ENCODE peak calls at places on chromosomes 12 and 14, in five cellular contexts. M is cardiac muscle cell, A is psoas muscle, L is Peyer's patch, K is left lung. P is an unnamed sample. For H3K36me3, the result is how much of the 10 kb centered on the place peaks cover.

GRCh38 chr12:93879476-93880376 is 202.6 kb downstream of the CRADD start:
- DNase-seq in A (no peak), M (no peak), K (no peak), L (no peak), P (peak)

GRCh38 chr12:106841471-106842302 is 67.2 kb downstream of the RIC8B start:
- DNase-seq in A (no peak), L (no peak), K (no peak), M (peak), P (no peak)

GRCh38 chr12:115204957-115205754 is 521.2 kb upstream of the TBX3 start:
- DNase-seq in A (no peak), M (peak), K (no peak), L (no peak), P (no peak)

GRCh38 chr14:84453541-84453940 is 1076.4 kb upstream of the FLRT2 start:
- DNase-seq in K (no peak), A (no peak), M (peak), L (no peak), P (no peak)

GRCh38 chr12:6925543-6926279 is 2.0 kb upstream of the ATN1 start:
- DNase-seq in K (peak), M (peak), L (peak), A (peak), P (peak)

GRCh38 chr14:100223332-100224171 is 15.4 kb upstream of the YY1 start:
- DNase-seq in M (no peak), L (no peak), A (no peak), K (no peak), P (no peak)

GRCh38 chr12:3684449-3685051 is 68.4 kb downstream of the CRACR2A start:
- DNase-seq in L (no peak), K (no peak), M (peak), A (no peak), P (no peak)

GRCh38 chr12:50980545-50980944 is 28.2 kb downstream of the HIGD1C start:
- DNase-seq in M (no peak), K (no peak), A (no peak), L (no peak), P (no peak)

GRCh38 chr14:26839481-26839880 is 241.6 kb upstream of the NOVA1 start:
- DNase-seq in K (no peak), L (no peak), M (peak), A (no peak), P (no peak)

GRCh38 chr12:104522985-104523719 is 66.4 kb downstream of the CHST11 start:
- DNase-seq in M (no peak), L (no peak), A (no peak), K (no peak), P (no peak)

GRCh38 chr14:64758711-64759554 is 54.7 kb downstream of the PLEKHG3 start:
- DNase-seq in A (peak), K (peak), M (peak), L (peak), P (no peak)

GRCh38 chr14:97212399-97212798 is 415.2 kb downstream of the VRK1 start:
- DNase-seq in K (no peak), M (no peak), A (no peak), L (no peak), P (no peak)

GRCh38 chr14:33839193-33840076 is 111.4 kb downstream of the EGLN3 start:
- DNase-seq in K (no peak), L (no peak), A (peak), M (peak), P (no peak)

GRCh38 chr14:78401866-78402265 is 231.7 kb downstream of the NRXN3 start:
- DNase-seq in K (no peak), M (peak), L (no peak), A (no peak), P (peak)

GRCh38 chr12:46675736-46676135 is 150.1 kb downstream of the SLC38A4 start:
- DNase-seq in K (no peak), A (no peak), M (peak), L (no peak), P (no peak)

GRCh38 chr14:27243360-27243759 is 645.5 kb upstream of the NOVA1 start:
- DNase-seq in M (no peak), L (no peak), K (no peak), A (no peak), P (no peak)

GRCh38 chr12:92094751-92095161 is 50.9 kb downstream of the BTG1 start:
- DNase-seq in L (no peak), K (no peak), A (no peak), M (peak), P (no peak)

GRCh38 chr12:98297557-98297956 is 217.8 kb upstream of the TMPO start:
- DNase-seq in L (no peak), A (no peak), M (no peak), K (no peak), P (no peak)

GRCh38 chr14:83300454-83301064 is 1766.9 kb upstream of the SEL1L start:
- DNase-seq in M (peak), L (no peak), A (no peak), K (no peak), P (no peak)

DNA sequence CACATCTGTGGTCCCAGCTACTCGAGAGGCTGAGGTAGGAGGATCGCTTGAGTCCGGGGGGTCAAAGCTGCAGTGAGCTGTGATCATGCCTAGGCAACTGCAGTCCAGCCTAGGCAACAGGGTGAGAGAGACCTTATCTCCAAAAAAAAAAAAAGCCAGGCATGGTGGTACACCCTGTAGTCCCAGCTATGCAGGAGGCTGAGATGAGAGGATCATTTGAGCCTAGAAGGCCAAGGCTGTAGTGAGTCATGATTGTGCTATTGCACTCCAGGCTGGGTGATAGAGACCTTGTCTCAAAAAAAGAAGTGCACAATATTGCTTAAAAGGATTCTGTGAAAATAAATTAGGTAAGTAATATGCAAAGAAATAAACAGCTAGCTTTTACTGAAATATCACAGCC is 17.0 kb downstream of the NAA25 start:
- DNase-seq in L (no peak), K (no peak), A (no peak), M (no peak), P (no peak)
- H3K36me3 ChIP-seq in L (under half), K (under half), A (under half), M (under half), P (under half)

GRCh38 chr12:32947203-32947795 is 50.7 kb upstream of the PKP2 start:
- DNase-seq in M (peak), L (no peak), K (no peak), A (no peak), P (no peak)
- TF ChIP-seq CTCF in M (peak), L (no peak), K (no peak), A (no peak), P (peak)

GRCh38 chr12:83027021-83027723 is 340.5 kb downstream of the TMTC2 start:
- DNase-seq in A (no peak), K (no peak), M (no peak), L (no peak), P (no peak)
- H3K4me3 ChIP-seq in A (no peak), K (no peak), M (no peak), L (no peak), P (no peak)

DNA sequence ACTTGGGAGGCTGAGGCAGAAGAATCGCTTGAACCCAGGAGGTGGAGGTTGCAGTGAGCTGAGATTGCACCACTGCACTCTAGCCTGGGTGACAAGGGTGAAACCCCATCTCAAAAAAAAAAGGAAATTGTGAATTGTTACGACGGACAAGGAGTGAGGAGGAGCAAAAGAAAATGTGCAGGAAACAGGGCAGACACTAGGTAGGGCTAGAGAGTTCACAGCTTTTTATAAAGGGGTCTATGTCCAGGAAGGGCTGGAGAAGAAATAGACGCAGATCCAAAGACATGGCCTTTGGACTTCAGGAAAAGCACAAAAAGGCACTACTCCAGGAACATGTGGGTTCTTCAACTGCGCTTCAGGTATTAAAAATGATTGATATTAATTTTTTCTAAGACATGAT is 34.4 kb downstream of the ATG14 start:
- DNase-seq in M (no peak), A (no peak), L (no peak), K (no peak), P (no peak)
- H3K36me3 ChIP-seq in M (under half), A (under half), L (under half), K (under half), P (under half)